ENCODE peak calls at places on chromosome X, in seven cellular contexts. R is sigmoid colon, V is suprapubic skin, P is A549, G is cardiac muscle cell, D is thoracic aorta, B is HCT116. Z is an unnamed sample.
A peak's percentile ranks its signal among the peaks of the same experiment; 100 is the strongest.

GRCh38 chrX:16465081-16465876 is 184.7 kb upstream of the S100G start:
- DNase-seq in R (no peak), V (no peak), P (no peak), G (no peak), D (no peak), B (no peak), Z (no peak)

GRCh38 chrX:152635941-152636340 is 1.8 kb upstream of the GABRQ start:
- DNase-seq in R (no peak), V (no peak), P (peak; percentile 24), G (peak; percentile 58), D (no peak), B (peak; percentile 59), Z (no peak)

GRCh38 chrX:47751670-47752069 is 85.0 kb upstream of the ZNF81 start:
- DNase-seq in R (no peak), V (no peak), P (no peak), G (peak; percentile 65), D (no peak), B (peak; percentile 13), Z (no peak)

GRCh38 chrX:108097380-108097779 is 5.8 kb downstream of the ATG4A start:
- DNase-seq in R (no peak), V (no peak), P (no peak), G (no peak), D (no peak), B (no peak), Z (no peak)

GRCh38 chrX:115547448-115547847 is 13.5 kb upstream of the PLS3 start:
- DNase-seq in R (no peak), V (no peak), P (no peak), G (no peak), D (no peak), B (no peak), Z (no peak)

GRCh38 chrX:22314692-22315091 is 42.0 kb downstream of the CBLL2 start:
- DNase-seq in R (no peak), V (no peak), P (no peak), G (peak; percentile 15), D (no peak), B (no peak), Z (no peak)

GRCh38 chrX:1487401-1487800 is 34.7 kb upstream of the ASMTL start:
- DNase-seq in R (peak; percentile 32), V (peak; percentile 21), P (no peak), G (no peak), D (no peak), B (no peak), Z (no peak)

GRCh38 chrX:44651347-44651746 is 108.7 kb upstream of the FUNDC1 start:
- DNase-seq in R (no peak), V (no peak), P (no peak), G (peak; percentile 32), D (no peak), B (peak; percentile 3), Z (no peak)

GRCh38 chrX:47232803-47233332 is at the start of gene USP11:
- DNase-seq in R (peak; percentile 81), V (no peak), P (peak; percentile 38), G (peak; percentile 75), D (no peak), B (no peak), Z (no peak)

GRCh38 chrX:16125520-16126149 is 2.3 kb downstream of the GRPR start:
- DNase-seq in R (no peak), V (no peak), P (no peak), G (no peak), D (no peak), B (no peak), Z (no peak)

GRCh38 chrX:15475021-15475420 is 18.1 kb downstream of the PIR start:
- DNase-seq in R (no peak), V (no peak), P (no peak), G (no peak), D (no peak), B (no peak), Z (no peak)

GRCh38 chrX:2766921-2767320 is 15.1 kb downstream of the XG start:
- DNase-seq in R (no peak), V (no peak), P (no peak), G (no peak), D (no peak), B (no peak), Z (no peak)

GRCh38 chrX:3638280-3638873 is 75.1 kb downstream of the PRKX start:
- DNase-seq in R (no peak), V (no peak), P (peak; percentile 39), G (peak; percentile 78), D (no peak), B (peak; percentile 7), Z (no peak)

GRCh38 chrX:40855411-40855810 is 120.1 kb upstream of the MED14 start:
- DNase-seq in R (no peak), V (no peak), P (no peak), G (no peak), D (no peak), B (no peak), Z (no peak)

GRCh38 chrX:11888421-11888820 is 130.4 kb downstream of the MSL3 start:
- DNase-seq in R (no peak), V (no peak), P (no peak), G (no peak), D (no peak), B (no peak), Z (no peak)

DNA sequence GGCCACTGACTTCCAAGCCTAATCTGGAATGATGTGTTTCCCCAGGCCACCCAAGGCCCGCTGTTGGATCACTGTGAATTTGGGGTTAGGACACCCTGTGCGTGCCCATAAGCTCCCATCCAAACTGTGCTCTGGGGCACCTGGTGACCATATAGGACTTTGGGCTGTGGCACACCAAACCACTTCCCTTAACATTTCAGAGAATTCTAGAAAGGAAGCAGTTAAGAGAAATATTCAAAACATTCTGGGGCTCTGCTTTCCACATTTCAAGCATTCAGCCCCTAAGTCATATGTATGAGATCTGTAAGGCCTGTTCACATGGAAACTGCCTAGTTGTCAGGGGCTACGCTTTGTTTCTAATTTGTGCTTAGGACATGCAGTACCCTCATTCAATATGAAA is 14.4 kb downstream of the VGLL1 start:
- DNase-seq in R (no peak), V (no peak), P (no peak), G (no peak), D (no peak), B (no peak), Z (no peak)
- TF ChIP-seq CTCF in R (no peak), V (no peak), P (no peak), G (no peak), D (no peak), B (no peak), Z (no peak)

GRCh38 chrX:38311743-38312142 is 15.6 kb downstream of the RPGR start:
- DNase-seq in R (no peak), V (no peak), P (no peak), G (no peak), D (no peak), B (no peak), Z (no peak)
- H3K4me1 ChIP-seq in R (no peaks in the 10 kb centered on the region), V (no peaks in the 10 kb centered on the region), P (peaks cover 15% of the 10 kb centered on the region), G (no peaks in the 10 kb centered on the region), D (no peaks in the 10 kb centered on the region), B (no peaks in the 10 kb centered on the region), Z (peaks cover 4% of the 10 kb centered on the region)

DNA sequence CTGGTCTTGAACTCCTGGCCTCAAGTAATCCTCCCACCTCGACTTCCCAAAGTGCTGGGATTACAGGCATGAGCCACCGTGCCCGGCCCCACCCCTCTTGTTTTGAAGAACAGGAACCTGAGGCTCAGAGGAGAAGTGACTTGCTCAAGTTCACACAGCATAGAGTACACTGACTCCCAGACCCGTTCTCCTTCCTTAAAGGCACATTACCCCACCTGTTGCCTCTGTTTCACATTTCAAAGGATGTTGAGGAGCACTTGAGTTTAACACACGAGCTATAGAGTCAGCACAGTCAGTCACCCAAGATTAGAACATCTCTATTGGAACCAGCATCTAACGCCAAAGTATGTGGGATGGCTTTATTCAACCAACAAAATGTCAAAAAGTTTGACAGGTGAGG is 51.1 kb downstream of the RAI2 start:
- DNase-seq in R (no peak), V (no peak), P (no peak), G (no peak), D (no peak), B (no peak), Z (no peak)
- H3K27ac ChIP-seq in R (no peak overlapping the region), V (no peak overlapping the region), P (no peak overlapping the region), G (no peak overlapping the region), D (no peak overlapping the region), B (no peak overlapping the region), Z (no peak overlapping the region)

GRCh38 chrX:7149421-7149820 is 1.5 kb upstream of the PUDP start:
- DNase-seq in R (no peak), V (no peak), P (no peak), G (no peak), D (no peak), B (no peak), Z (no peak)

GRCh38 chrX:7146703-7147430 is 645 bp upstream of the STS start:
- DNase-seq in R (peak; percentile 69), V (no peak), P (no peak), G (no peak), D (no peak), B (no peak), Z (no peak)

GRCh38 chrX:7146026-7146702 is 1.3 kb upstream of the STS start:
- DNase-seq in R (no peak), V (no peak), P (no peak), G (no peak), D (no peak), B (no peak), Z (no peak)

GRCh38 chrX:7147431-7147977 is at the start of gene STS:
- DNase-seq in R (peak; percentile 74), V (peak; percentile 72), P (no peak), G (peak; percentile 70), D (no peak), B (no peak), Z (no peak)

GRCh38 chrX:7147978-7148824 is at the start of gene PUDP:
- DNase-seq in R (peak; percentile 94), V (peak; percentile 79), P (peak; percentile 73), G (peak; percentile 96), D (peak; percentile 13), B (peak; percentile 37), Z (peak; percentile 61)
- TF ChIP-seq CTCF in R (peak; percentile 31), V (no peak), P (no peak), G (no peak), D (peak; percentile 27), B (peak; percentile 21), Z (peak; percentile 9)

GRCh38 chrX:19852014-19853005 is 35.1 kb downstream of the SH3KBP1 start:
- DNase-seq in R (peak; percentile 79), V (no peak), P (no peak), G (no peak), D (no peak), B (no peak), Z (no peak)

GRCh38 chrX:19846995-19847790 is 40.2 kb downstream of the SH3KBP1 start:
- DNase-seq in R (no peak), V (no peak), P (peak; percentile 3), G (no peak), D (no peak), B (no peak), Z (peak; percentile 56)

GRCh38 chrX:19848110-19848509 is 39.3 kb downstream of the SH3KBP1 start:
- DNase-seq in R (no peak), V (no peak), P (no peak), G (no peak), D (no peak), B (no peak), Z (no peak)

GRCh38 chrX:19849433-19850190 is 37.8 kb downstream of the SH3KBP1 start:
- DNase-seq in R (no peak), V (no peak), P (no peak), G (no peak), D (no peak), B (no peak), Z (no peak)
- H3K4me1 ChIP-seq in R (no peaks in the 10 kb centered on the region), V (no peaks in the 10 kb centered on the region), P (peaks cover 13% of the 10 kb centered on the region), G (peaks cover 6% of the 10 kb centered on the region), D (no peaks in the 10 kb centered on the region), B (no peaks in the 10 kb centered on the region), Z (peaks cover 11% of the 10 kb centered on the region)

Z was measured in RWPE2.